ENCODE peak calls at places on chromosomes 1 and 21, in six cellular contexts. W, B, P, I, J and K are unnamed samples.

GRCh38 chr1:168110896-168111545 is 25.7 kb downstream of the GPR161 start:
- DNase-seq in I (no peak), J (no peak), B (no peak), W (no peak), P (no peak), K (no peak)

GRCh38 chr1:161884475-161884874 is 118.4 kb downstream of the ATF6 start:
- DNase-seq in B (no peak), I (no peak), W (no peak), J (no peak), P (no peak), K (peak; percentile 15)

GRCh38 chr1:203076031-203076511 is 9.7 kb downstream of the MYOG start:
- DNase-seq in P (no peak), J (peak; percentile 41), W (no peak), I (no peak), B (no peak), K (no peak)

GRCh38 chr1:9297831-9298230 is 5.1 kb downstream of the SPSB1 start:
- DNase-seq in J (no peak), W (no peak), I (no peak), P (no peak), B (no peak), K (no peak)

GRCh38 chr1:7476402-7476801 is 294.7 kb upstream of the VAMP3 start:
- DNase-seq in J (no peak), W (no peak), I (no peak), B (no peak), P (no peak), K (no peak)

GRCh38 chr21:42460391-42461184 is 35.4 kb downstream of the RSPH1 start:
- DNase-seq in P (no peak), I (no peak), B (no peak), J (no peak), W (no peak), K (no peak)

GRCh38 chr1:163093579-163093978 is 24.4 kb downstream of the RGS4 start:
- DNase-seq in I (no peak), J (no peak), B (no peak), W (no peak), P (no peak), K (no peak)

GRCh38 chr1:246506785-246507639 is at the start of gene SMYD3:
- DNase-seq in P (peak; percentile 81), W (peak; percentile 84), I (peak; percentile 79), J (peak; percentile 45), B (peak; percentile 50), K (peak; percentile 71)

GRCh38 chr1:179926494-179927205 is 28.0 kb upstream of the CEP350 start:
- DNase-seq in P (no peak), W (no peak), I (peak; percentile 51), B (peak; percentile 29), J (no peak), K (peak; percentile 80)

GRCh38 chr1:22912311-22912710 is 60.4 kb downstream of the LACTBL1 start:
- DNase-seq in I (no peak), P (no peak), B (no peak), W (no peak), J (no peak), K (no peak)